ENCODE peak calls at places on chromosomes 2 and 18, in seven cellular contexts. A, G, N, O, S, L and J are unnamed samples. For H3K27me3 and H3K4me1, the result is how much of the 10 kb centered on the place peaks cover.

GRCh38 chr2:168851674-168852320 is 38.4 kb downstream of the SPC25 start:
- DNase-seq in L (no peak), A (no peak), N (no peak), S (peak), O (peak), G (no peak), J (no peak)

GRCh38 chr2:50895058-50895457 is 136.9 kb downstream of the NRXN1 start:
- DNase-seq in G (no peak), A (no peak), L (no peak), N (no peak), O (no peak), S (no peak), J (no peak)

GRCh38 chr18:47926101-47926850 is 4.2 kb downstream of the SMAD2 start:
- DNase-seq in G (peak), L (no peak), N (peak), O (no peak), A (no peak), S (no peak), J (no peak)

GRCh38 chr2:190979906-190980629 is 33.9 kb downstream of the STAT1 start:
- DNase-seq in L (no peak), O (peak), A (peak), S (peak), G (no peak), N (no peak), J (no peak)

GRCh38 chr2:213213186-213213585 is 61.8 kb upstream of the IKZF2 start:
- DNase-seq in O (no peak), L (no peak), N (no peak), G (no peak), A (no peak), S (no peak), J (no peak)

GRCh38 chr2:12265646-12266045 is 451.1 kb upstream of the TRIB2 start:
- DNase-seq in G (no peak), O (no peak), N (no peak), S (no peak), L (no peak), A (no peak), J (no peak)

GRCh38 chr2:143847257-143847656 is 672.7 kb downstream of the ZEB2 start:
- DNase-seq in L (no peak), N (no peak), A (no peak), O (no peak), S (no peak), G (no peak), J (no peak)

GRCh38 chr2:134926231-134926931 is 7.8 kb downstream of the CCNT2 start:
- DNase-seq in S (no peak), L (no peak), N (no peak), G (no peak), O (no peak), A (no peak), J (no peak)

GRCh38 chr2:134683561-134684112 is 35.2 kb downstream of the TMEM163 start:
- DNase-seq in S (no peak), O (peak), G (no peak), L (no peak), A (no peak), N (no peak), J (no peak)

GRCh38 chr18:7158201-7158600 is 40.6 kb upstream of the LAMA1 start:
- DNase-seq in O (no peak), L (no peak), N (no peak), S (no peak), A (no peak), G (no peak), J (no peak)

GRCh38 chr2:241850544-241851324 is 8.0 kb downstream of the PDCD1 start:
- DNase-seq in S (no peak), O (no peak), A (no peak), G (peak), L (no peak), N (no peak), J (no peak)

GRCh38 chr2:235050992-235051351 is 99.2 kb downstream of the SH3BP4 start:
- DNase-seq in N (peak), L (peak), A (peak), S (peak), G (peak), O (peak), J (peak)

GRCh38 chr2:191441761-191442160 is 196.6 kb downstream of the MYO1B start:
- DNase-seq in A (no peak), N (no peak), G (no peak), O (peak), S (peak), L (no peak), J (no peak)

GRCh38 chr2:209044307-209044706 is 379.5 kb upstream of the MAP2 start:
- DNase-seq in N (no peak), S (no peak), O (no peak), A (no peak), G (peak), L (no peak), J (no peak)

GRCh38 chr2:209049608-209050007 is 374.2 kb upstream of the MAP2 start:
- DNase-seq in O (no peak), L (no peak), S (no peak), N (no peak), G (no peak), A (no peak), J (no peak)
- H3K27me3 ChIP-seq in O (under half), L (under half), S (under half), N (under half), G (under half), A (under half), J (under half)

DNA sequence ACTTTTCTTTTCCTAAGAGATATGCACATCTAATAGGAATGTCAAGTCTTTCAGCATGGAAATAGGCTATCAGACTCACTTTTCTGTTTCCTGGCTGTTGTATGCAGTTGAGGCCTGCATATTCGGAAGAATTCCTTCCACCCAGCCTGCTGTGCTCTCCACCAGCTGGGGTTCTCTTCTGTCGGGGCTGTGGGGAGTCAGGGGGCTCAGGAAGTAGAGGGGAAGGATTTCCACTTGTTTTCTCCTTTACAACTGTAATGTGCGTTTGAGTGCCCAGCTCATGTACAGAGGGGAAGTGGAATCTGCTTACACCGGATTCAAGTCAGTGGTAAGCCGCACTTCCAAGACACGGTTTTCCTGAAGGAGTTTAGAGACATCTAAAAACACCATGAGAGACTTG is 90.2 kb downstream of the MTCL1 start:
- DNase-seq in G (peak), O (no peak), L (no peak), N (no peak), A (no peak), S (no peak), J (no peak)
- H3K4me1 ChIP-seq in G (under half), O (under half), L (under half), N (under half), A (under half), S (under half), J (under half)

DNA sequence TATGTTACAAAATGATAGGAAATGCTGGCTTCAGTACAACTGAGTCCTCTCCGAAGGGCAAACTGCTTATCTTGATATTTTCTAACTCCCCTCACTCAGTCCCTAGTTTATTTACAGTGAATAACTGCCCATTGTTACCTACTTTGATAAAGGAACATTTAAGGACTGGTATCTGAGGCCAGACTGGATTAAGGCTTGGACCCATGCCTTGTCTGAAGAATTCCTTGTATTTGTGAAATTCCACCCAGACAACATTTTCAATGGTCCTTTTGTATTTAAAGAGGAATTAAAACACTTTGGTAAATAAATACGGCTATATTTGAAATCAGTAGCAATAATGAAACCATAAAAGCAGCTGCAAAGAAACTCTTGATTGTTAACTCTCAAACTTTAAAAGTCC is 58.3 kb downstream of the PELI1 start:
- DNase-seq in O (no peak), A (no peak), G (no peak), S (no peak), N (no peak), L (no peak), J (no peak)
- H3K4me3 ChIP-seq in O (no peak), A (no peak), G (peak), S (no peak), N (no peak), L (no peak), J (no peak)

GRCh38 chr2:72147303-72147970 is at the start of gene CYP26B1:
- DNase-seq in A (peak), O (peak), N (peak), S (no peak), G (peak), L (no peak), J (no peak)
- H3K27me3 ChIP-seq in A (half or more), O (under half), N (half or more), S (half or more), G (half or more), L (under half), J (under half)

DNA sequence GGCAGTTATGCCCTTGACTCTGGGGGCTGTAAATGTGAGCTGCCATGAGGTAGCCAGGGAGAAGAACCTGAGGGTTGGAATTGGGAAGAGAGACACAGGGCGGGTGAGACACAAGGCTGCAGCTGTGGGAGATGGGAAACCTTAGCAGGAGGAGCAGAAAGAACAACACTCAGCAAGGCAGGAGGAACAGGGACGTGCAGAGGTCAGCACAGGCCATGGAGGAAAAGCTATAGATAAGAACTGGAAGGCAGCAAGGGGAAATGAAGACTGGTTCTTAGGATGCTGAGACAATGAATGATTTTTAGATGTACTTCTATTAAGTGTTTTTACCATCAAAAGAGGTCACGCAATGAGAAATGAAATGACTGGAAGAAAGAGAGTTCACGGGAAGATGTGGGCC is 80.2 kb downstream of the USP40 start:
- DNase-seq in L (no peak), O (no peak), A (no peak), N (no peak), S (no peak), G (no peak), J (no peak)
- H3K4me1 ChIP-seq in L (under half), O (under half), A (under half), N (under half), S (under half), G (under half), J (under half)

DNA sequence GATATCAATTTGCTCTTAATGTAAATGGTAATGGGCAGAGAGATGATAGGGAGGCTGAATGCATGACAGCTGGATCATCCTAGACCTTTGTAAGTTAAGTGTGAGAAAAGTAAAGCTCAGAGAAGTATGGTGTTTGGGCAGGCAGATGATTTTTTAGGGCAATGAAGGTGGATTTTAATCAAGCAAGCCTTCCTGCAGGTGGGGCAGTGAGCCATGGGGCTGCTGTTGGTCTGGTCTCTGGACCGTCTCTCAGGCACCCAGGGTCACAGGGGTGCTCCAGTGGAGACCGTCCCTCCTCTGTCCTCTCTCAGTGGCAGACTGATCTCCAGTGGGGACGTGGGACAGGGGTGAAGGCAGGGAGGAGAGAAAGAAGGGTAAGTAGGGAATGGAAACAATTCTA is 69.8 kb upstream of the STK17B start:
- DNase-seq in N (no peak), A (no peak), O (no peak), L (no peak), G (no peak), S (no peak), J (no peak)
- H3K4me3 ChIP-seq in N (no peak), A (no peak), O (no peak), L (no peak), G (no peak), S (no peak), J (no peak)

DNA sequence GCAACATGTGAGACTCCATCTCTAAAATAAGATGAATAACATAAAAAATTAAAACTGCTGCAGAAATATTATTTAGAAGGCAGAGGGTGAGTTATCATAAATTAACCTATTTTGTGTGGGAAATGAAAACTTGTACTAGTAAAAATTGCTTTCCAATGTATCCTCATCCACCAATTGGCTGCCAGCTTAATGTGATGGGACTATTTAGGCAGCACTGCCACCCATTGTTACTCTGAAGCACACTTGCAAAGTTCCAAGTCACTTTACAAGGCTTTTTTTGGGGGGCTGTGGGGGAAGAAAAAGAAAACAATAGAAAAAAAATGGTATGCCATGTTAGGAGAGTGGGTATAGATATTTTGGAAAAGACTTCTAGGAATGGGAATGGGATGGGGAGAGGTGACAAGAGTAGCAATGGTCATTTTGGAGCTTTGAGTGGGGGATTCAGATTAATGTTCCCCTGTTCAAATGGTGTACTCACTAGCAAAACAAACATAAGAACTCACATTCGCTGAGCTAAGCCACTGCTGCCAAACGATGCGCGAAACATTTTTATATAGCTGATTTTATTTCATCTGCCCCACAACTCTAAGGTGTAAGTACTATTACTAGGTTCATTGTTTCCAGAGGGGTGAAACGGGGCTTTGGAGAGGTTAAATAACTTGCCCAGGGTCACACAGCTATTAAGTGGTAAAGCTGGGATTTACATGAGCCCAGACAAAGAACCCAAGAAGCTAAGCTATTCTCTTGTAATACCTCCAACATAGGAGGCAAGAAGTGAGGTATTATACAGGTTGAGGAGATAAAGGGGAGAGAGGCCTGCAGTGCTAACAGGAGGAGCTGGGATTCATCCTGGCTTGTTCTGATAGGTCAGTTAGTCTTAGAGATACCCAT is 63.0 kb downstream of the MEIS1 start:
- DNase-seq in G (no peak), S (no peak), O (no peak), N (peak), L (no peak), A (no peak), J (no peak)
- H3K27me3 ChIP-seq in G (under half), S (under half), O (under half), N (under half), L (under half), A (under half), J (under half)

GRCh38 chr2:54590216-54590961 is 133.1 kb upstream of the EML6 start:
- DNase-seq in L (no peak), G (no peak), A (no peak), S (no peak), O (no peak), N (no peak), J (no peak)
- H3K4me1 ChIP-seq in L (under half), G (under half), A (half or more), S (half or more), O (half or more), N (under half), J (half or more)